ENCODE peak calls at places on chromosomes 12 and 14, in six cellular contexts. K is pancreas; U is mesendoderm; Y is CD4-positive, alpha-beta memory T cell; E is BJ; I is thoracic aorta. Z is an unnamed sample.

GRCh38 chr12:92899388-92900001 is 29.6 kb downstream of the EEA1 start:
- DNase-seq in U (peak; percentile 94), Y (no peak), I (peak; percentile 70), E (peak; percentile 95), K (no peak), Z (peak; percentile 93)

GRCh38 chr14:100246809-100247428 is 8.0 kb downstream of the YY1 start:
- DNase-seq in K (no peak), E (no peak), Y (peak; percentile 48), I (no peak), U (peak; percentile 89), Z (no peak)

GRCh38 chr12:95790025-95790911 is at the start of gene NTN4:
- DNase-seq in I (no peak), U (peak; percentile 49), K (peak; percentile 83), Y (peak; percentile 32), E (no peak), Z (no peak)

GRCh38 chr14:106459971-106460730 is 933.8 kb downstream of the TMEM121 start:
- DNase-seq in E (no peak), I (no peak), U (no peak), K (no peak), Y (peak; percentile 49), Z (no peak)

GRCh38 chr14:53180272-53181221 is 27.4 kb upstream of the DDHD1 start:
- DNase-seq in E (no peak), U (peak; percentile 93), K (no peak), I (no peak), Y (peak; percentile 39), Z (no peak)

GRCh38 chr14:95486875-95487668 is 29.4 kb downstream of the SYNE3 start:
- DNase-seq in K (no peak), Y (no peak), I (no peak), U (no peak), E (no peak), Z (no peak)

GRCh38 chr12:106710143-106710893 is 64.2 kb upstream of the RIC8B start:
- DNase-seq in U (peak; percentile 44), K (no peak), I (no peak), E (no peak), Y (no peak), Z (no peak)

GRCh38 chr12:7612851-7613250 is 52.9 kb downstream of the APOBEC1 start:
- DNase-seq in I (no peak), U (no peak), Y (no peak), K (no peak), E (no peak), Z (no peak)

GRCh38 chr14:22986508-22987054 is 4.2 kb upstream of the AJUBA start:
- DNase-seq in I (peak; percentile 38), K (peak; percentile 90), E (no peak), U (peak; percentile 90), Y (peak; percentile 81), Z (peak; percentile 95)

GRCh38 chr14:60166144-60166543 is 946 bp upstream of the DHRS7 start:
- DNase-seq in Y (peak; percentile 37), K (no peak), U (no peak), I (no peak), E (no peak), Z (no peak)

GRCh38 chr12:57087689-57088441 is 1.0 kb upstream of the NAB2 start:
- DNase-seq in E (peak; percentile 90), Y (peak; percentile 63), U (peak; percentile 98), I (peak; percentile 81), K (peak; percentile 83), Z (peak; percentile 89)

GRCh38 chr12:117098361-117099217 is 627 bp downstream of the TESC start:
- DNase-seq in Y (peak; percentile 33), E (no peak), U (no peak), I (no peak), K (peak; percentile 80), Z (no peak)

GRCh38 chr14:81676879-81677278 is 143.2 kb upstream of the SEL1L start:
- DNase-seq in E (no peak), K (no peak), U (no peak), Y (no peak), I (no peak), Z (no peak)
- H3K4me3 ChIP-seq in E (no peak overlapping the region), K (no peak overlapping the region), U (no peak overlapping the region), Y (no peak overlapping the region), I (no peak overlapping the region), Z (no peak overlapping the region)

GRCh38 chr12:54389139-54389508 is 4.6 kb upstream of the ZNF385A start:
- DNase-seq in E (no peak), I (no peak), Y (no peak), U (no peak), K (no peak), Z (no peak)

GRCh38 chr12:54389536-54390175 is 5.1 kb upstream of the ZNF385A start:
- DNase-seq in E (no peak), K (no peak), I (no peak), Y (no peak), U (no peak), Z (no peak)

GRCh38 chr12:54390668-54391551 is 6.4 kb upstream of the ZNF385A start:
- DNase-seq in E (no peak), I (no peak), U (peak; percentile 86), K (peak; percentile 80), Y (peak; percentile 64), Z (no peak)

GRCh38 chr12:54388214-54389138 is 3.9 kb upstream of the ZNF385A start:
- DNase-seq in K (no peak), E (no peak), Y (no peak), I (no peak), U (peak; percentile 83), Z (no peak)

GRCh38 chr12:54390176-54390667 is 5.7 kb upstream of the ZNF385A start:
- DNase-seq in K (no peak), E (no peak), U (peak; percentile 73), Y (no peak), I (no peak), Z (no peak)
- H3K4me3 ChIP-seq in K (no peak overlapping the region), E (no peak overlapping the region), U (no peak overlapping the region), Y (no peak overlapping the region), I (no peak overlapping the region), Z (no peak overlapping the region)

GRCh38 chr14:29928342-29928640 is 644 bp upstream of the PRKD1 start:
- DNase-seq in K (no peak), U (peak; percentile 78), Y (no peak), E (no peak), I (no peak), Z (no peak)

GRCh38 chr14:29926228-29926627 is 1.4 kb downstream of the PRKD1 start:
- DNase-seq in U (peak; percentile 77), Y (no peak), K (no peak), I (no peak), E (no peak), Z (no peak)

GRCh38 chr14:29926701-29927595 is 699 bp downstream of the PRKD1 start:
- DNase-seq in Y (no peak), I (no peak), K (peak; percentile 87), U (peak; percentile 96), E (no peak), Z (peak; percentile 65)

GRCh38 chr14:29925736-29926135 is 1.9 kb downstream of the PRKD1 start:
- DNase-seq in Y (no peak), K (no peak), E (no peak), I (no peak), U (peak; percentile 37), Z (no peak)

GRCh38 chr14:29927596-29928341 is at the start of gene PRKD1:
- DNase-seq in Y (no peak), U (peak; percentile 86), E (no peak), I (no peak), K (peak; percentile 87), Z (peak; percentile 62)
- H3K4me3 ChIP-seq in Y (no peak within 1 kb of the TSS), U (peak within 1 kb of the TSS; percentile 19), E (peak within 1 kb of the TSS; percentile 62), I (peak within 1 kb of the TSS; percentile 76), K (peak within 1 kb of the TSS; percentile 57), Z (peak within 1 kb of the TSS; percentile 62)

GRCh38 chr12:53750812-53751335 is 905 bp downstream of the CISTR start:
- DNase-seq in Y (no peak), E (no peak), U (peak; percentile 34), I (no peak), K (no peak), Z (no peak)
- H3K4me3 ChIP-seq in Y (no peak overlapping the region), E (peak overlapping the region; percentile 15), U (no peak overlapping the region), I (peak overlapping the region; percentile 75), K (peak overlapping the region; percentile 48), Z (peak overlapping the region; percentile 64)

GRCh38 chr14:65291561-65291960 is 121.0 kb upstream of the FUT8 start:
- DNase-seq in K (no peak), I (no peak), E (no peak), Y (no peak), U (no peak), Z (no peak)

GRCh38 chr14:65282909-65283253 is 129.6 kb upstream of the FUT8 start:
- DNase-seq in Y (no peak), U (no peak), I (no peak), E (no peak), K (no peak), Z (no peak)

GRCh38 chr14:65290830-65291229 is 121.7 kb upstream of the FUT8 start:
- DNase-seq in K (no peak), Y (no peak), E (peak; percentile 51), I (no peak), U (no peak), Z (no peak)

GRCh38 chr14:65286443-65286842 is 126.1 kb upstream of the FUT8 start:
- DNase-seq in Y (no peak), K (no peak), U (no peak), E (no peak), I (no peak), Z (no peak)

GRCh38 chr14:65287264-65288131 is 125.0 kb upstream of the FUT8 start:
- DNase-seq in K (no peak), U (no peak), Y (peak; percentile 61), I (no peak), E (no peak), Z (no peak)
- H3K4me3 ChIP-seq in K (no peak overlapping the region), U (no peak overlapping the region), Y (no peak overlapping the region), I (no peak overlapping the region), E (no peak overlapping the region), Z (no peak overlapping the region)

GRCh38 chr14:24397639-24398297 is 1.0 kb upstream of the NYNRIN start:
- DNase-seq in I (no peak), U (no peak), E (no peak), K (no peak), Y (no peak), Z (no peak)
- H3K4me3 ChIP-seq in I (peak overlapping the region; percentile 91), U (no peak overlapping the region), E (no peak overlapping the region), K (no peak overlapping the region), Y (no peak overlapping the region), Z (peak overlapping the region; percentile 82)

GRCh38 chr14:36509056-36509917 is 10.7 kb downstream of the NKX2-1 start:
- DNase-seq in U (peak; percentile 5), K (no peak), E (no peak), I (no peak), Y (no peak), Z (no peak)

GRCh38 chr14:36510078-36510799 is 9.8 kb downstream of the NKX2-1 start:
- DNase-seq in Y (no peak), E (no peak), K (no peak), U (peak; percentile 61), I (no peak), Z (no peak)

GRCh38 chr14:36511981-36512584 is 7.9 kb downstream of the NKX2-1 start:
- DNase-seq in K (no peak), E (no peak), Y (no peak), U (no peak), I (no peak), Z (no peak)

GRCh38 chr14:36512585-36513003 is 7.4 kb downstream of the NKX2-1 start:
- DNase-seq in E (no peak), U (peak; percentile 46), Y (no peak), I (no peak), K (no peak), Z (no peak)

DNA sequence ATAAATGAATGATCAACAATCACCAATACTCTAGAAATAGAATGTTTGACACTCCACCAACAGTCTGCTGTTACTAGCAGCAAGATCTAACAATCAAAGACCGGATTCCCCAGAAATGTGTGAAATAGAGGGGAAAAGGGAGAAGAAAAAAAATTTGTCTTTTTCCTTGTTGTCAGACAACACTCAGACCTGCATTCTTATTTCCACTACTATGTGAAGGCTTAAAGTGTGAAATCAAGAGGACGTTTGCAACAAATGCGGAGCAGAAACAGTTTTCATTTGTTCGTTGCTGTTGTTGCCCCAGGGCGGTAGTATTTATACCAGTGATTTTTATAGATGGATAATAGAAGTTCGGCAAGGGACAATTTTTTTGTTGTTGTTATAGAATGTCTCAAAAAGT is 9.2 kb downstream of the NKX2-1 start:
- DNase-seq in U (no peak), I (no peak), K (no peak), E (no peak), Y (no peak), Z (no peak)
- H3K4me3 ChIP-seq in U (no peak overlapping the region), I (no peak overlapping the region), K (no peak overlapping the region), E (no peak overlapping the region), Y (no peak overlapping the region), Z (no peak overlapping the region)